ENCODE peak calls at places on chromosomes 13 and 19, in nine cellular contexts. One of them, this sample, is unnamed.

GRCh38 chr13:98048263-98048662 is 94.6 kb upstream of the FARP1 start:
- DNase-seq in transverse colon: no peak
- DNase-seq in stomach: no peak
- DNase-seq in GM12878: no peak
- DNase-seq in K562: no peak
- DNase-seq in HCT116: no peak
- DNase-seq in esophagus muscularis mucosa: no peak
- DNase-seq in GM12891: no peak
- DNase-seq in spleen: no peak
- DNase-seq in this sample: no peak

GRCh38 chr13:80109313-80109712 is 231.6 kb downstream of the SPRY2 start:
- DNase-seq in transverse colon: no peak
- DNase-seq in stomach: no peak
- DNase-seq in GM12878: no peak
- DNase-seq in K562: no peak
- DNase-seq in HCT116: no peak
- DNase-seq in esophagus muscularis mucosa: no peak
- DNase-seq in GM12891: no peak
- DNase-seq in spleen: no peak
- DNase-seq in this sample: no peak

GRCh38 chr19:10454267-10454666 is 33.9 kb downstream of the PDE4A start:
- DNase-seq in transverse colon: no peak
- DNase-seq in stomach: no peak
- DNase-seq in GM12878: no peak
- DNase-seq in K562: peak
- DNase-seq in HCT116: no peak
- DNase-seq in esophagus muscularis mucosa: no peak
- DNase-seq in GM12891: peak
- DNase-seq in spleen: no peak
- DNase-seq in this sample: no peak

GRCh38 chr13:92806215-92806614 is 420.4 kb upstream of the GPC6 start:
- DNase-seq in transverse colon: no peak
- DNase-seq in stomach: no peak
- DNase-seq in GM12878: no peak
- DNase-seq in K562: no peak
- DNase-seq in HCT116: no peak
- DNase-seq in esophagus muscularis mucosa: no peak
- DNase-seq in GM12891: no peak
- DNase-seq in spleen: no peak
- DNase-seq in this sample: no peak

GRCh38 chr13:37375724-37376123 is 222.8 kb downstream of the POSTN start:
- DNase-seq in transverse colon: no peak
- DNase-seq in stomach: no peak
- DNase-seq in GM12878: no peak
- DNase-seq in K562: no peak
- DNase-seq in HCT116: no peak
- DNase-seq in esophagus muscularis mucosa: no peak
- DNase-seq in GM12891: no peak
- DNase-seq in spleen: no peak
- DNase-seq in this sample: no peak

GRCh38 chr19:35109395-35110112 is 6.1 kb upstream of the FXYD3 start:
- DNase-seq in transverse colon: peak
- DNase-seq in stomach: peak
- DNase-seq in GM12878: no peak
- DNase-seq in K562: no peak
- DNase-seq in HCT116: peak
- DNase-seq in esophagus muscularis mucosa: no peak
- DNase-seq in GM12891: no peak
- DNase-seq in spleen: no peak
- DNase-seq in this sample: no peak

GRCh38 chr19:17260842-17261325 is 3.7 kb downstream of the USHBP1 start:
- DNase-seq in transverse colon: peak
- DNase-seq in stomach: peak
- DNase-seq in GM12878: no peak
- DNase-seq in K562: peak
- DNase-seq in HCT116: peak
- DNase-seq in esophagus muscularis mucosa: no peak
- DNase-seq in GM12891: peak
- DNase-seq in spleen: peak
- DNase-seq in this sample: peak

GRCh38 chr13:34863360-34864135 is 78.5 kb upstream of the NBEA start:
- DNase-seq in transverse colon: no peak
- DNase-seq in stomach: no peak
- DNase-seq in GM12878: no peak
- DNase-seq in K562: no peak
- DNase-seq in HCT116: peak
- DNase-seq in esophagus muscularis mucosa: no peak
- DNase-seq in GM12891: no peak
- DNase-seq in spleen: no peak
- DNase-seq in this sample: no peak

GRCh38 chr13:69935043-69935442 is 172.6 kb upstream of the ATXN8OS start:
- DNase-seq in transverse colon: no peak
- DNase-seq in stomach: no peak
- DNase-seq in GM12878: no peak
- DNase-seq in K562: no peak
- DNase-seq in HCT116: peak
- DNase-seq in esophagus muscularis mucosa: no peak
- DNase-seq in GM12891: no peak
- DNase-seq in spleen: no peak
- DNase-seq in this sample: no peak

GRCh38 chr19:51394045-51394836 is 3.9 kb upstream of the C19orf84 start:
- DNase-seq in transverse colon: peak
- DNase-seq in stomach: peak
- DNase-seq in GM12878: peak
- DNase-seq in K562: peak
- DNase-seq in HCT116: peak
- DNase-seq in esophagus muscularis mucosa: peak
- DNase-seq in GM12891: peak
- DNase-seq in spleen: peak
- DNase-seq in this sample: peak

GRCh38 chr19:23817519-23817918 is 58.8 kb upstream of the ZNF681 start:
- DNase-seq in transverse colon: peak
- DNase-seq in stomach: peak
- DNase-seq in GM12878: no peak
- DNase-seq in K562: peak
- DNase-seq in HCT116: peak
- DNase-seq in esophagus muscularis mucosa: no peak
- DNase-seq in GM12891: no peak
- DNase-seq in spleen: no peak
- DNase-seq in this sample: no peak

GRCh38 chr19:45075215-45076028 is 856 bp downstream of the ZNF296 start:
- DNase-seq in transverse colon: peak
- DNase-seq in stomach: peak
- DNase-seq in GM12878: peak
- DNase-seq in K562: peak
- DNase-seq in HCT116: peak
- DNase-seq in esophagus muscularis mucosa: no peak
- DNase-seq in GM12891: peak
- DNase-seq in spleen: peak
- DNase-seq in this sample: peak

GRCh38 chr19:16325161-16325527 is 518 bp downstream of the KLF2 start:
- DNase-seq in transverse colon: peak
- DNase-seq in stomach: no peak
- DNase-seq in GM12878: no peak
- DNase-seq in K562: peak
- DNase-seq in HCT116: no peak
- DNase-seq in esophagus muscularis mucosa: no peak
- DNase-seq in GM12891: no peak
- DNase-seq in spleen: peak
- DNase-seq in this sample: no peak

GRCh38 chr19:52670046-52670445 is 31.9 kb upstream of the ZNF83 start:
- DNase-seq in transverse colon: peak
- DNase-seq in stomach: no peak
- DNase-seq in GM12878: no peak
- DNase-seq in K562: no peak
- DNase-seq in HCT116: peak
- DNase-seq in esophagus muscularis mucosa: no peak
- DNase-seq in GM12891: no peak
- DNase-seq in spleen: no peak
- DNase-seq in this sample: no peak

DNA sequence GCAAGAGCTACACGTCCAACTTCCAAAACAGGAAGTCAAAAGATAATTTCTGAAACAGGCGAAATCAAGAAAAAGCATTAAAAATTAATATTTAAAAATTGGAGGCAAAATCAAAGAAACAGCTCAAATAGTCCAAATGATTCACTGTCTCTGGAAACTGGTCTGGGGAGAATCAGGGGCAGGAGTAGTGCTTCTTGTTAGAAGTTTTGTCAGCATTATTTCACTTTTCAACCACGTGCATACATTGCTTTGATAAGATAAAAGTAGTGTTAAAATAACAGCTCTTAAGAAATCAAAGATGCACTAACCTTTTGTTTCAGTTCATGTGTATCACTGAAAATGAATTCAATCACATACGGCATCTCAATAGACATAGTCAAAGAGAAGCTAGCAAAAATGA is 53.8 kb downstream of the PARP4 start:
- DNase-seq in transverse colon: no peak
- DNase-seq in stomach: no peak
- DNase-seq in GM12878: no peak
- DNase-seq in K562: no peak
- DNase-seq in HCT116: no peak
- DNase-seq in esophagus muscularis mucosa: no peak
- DNase-seq in GM12891: no peak
- DNase-seq in spleen: no peak
- DNase-seq in this sample: no peak
- TF ChIP-seq POLR2A in transverse colon: no peak
- TF ChIP-seq POLR2A in stomach: no peak
- TF ChIP-seq POLR2A in GM12878: no peak
- TF ChIP-seq POLR2A in K562: no peak
- TF ChIP-seq POLR2A in HCT116: no peak
- TF ChIP-seq POLR2A in esophagus muscularis mucosa: no peak
- TF ChIP-seq POLR2A in GM12891: no peak
- TF ChIP-seq POLR2A in spleen: no peak
- TF ChIP-seq POLR2A in this sample: no peak

GRCh38 chr19:3480383-3481091 is at the start of gene SMIM24:
- DNase-seq in transverse colon: peak
- DNase-seq in stomach: peak
- DNase-seq in GM12878: no peak
- DNase-seq in K562: no peak
- DNase-seq in HCT116: no peak
- DNase-seq in esophagus muscularis mucosa: no peak
- DNase-seq in GM12891: no peak
- DNase-seq in spleen: no peak
- DNase-seq in this sample: no peak
- TF ChIP-seq POLR2AphosphoS5 in transverse colon: peak
- TF ChIP-seq POLR2AphosphoS5 in stomach: no peak
- TF ChIP-seq POLR2AphosphoS5 in GM12878: no peak
- TF ChIP-seq POLR2AphosphoS5 in K562: no peak
- TF ChIP-seq POLR2AphosphoS5 in HCT116: no peak
- TF ChIP-seq POLR2AphosphoS5 in esophagus muscularis mucosa: no peak
- TF ChIP-seq POLR2AphosphoS5 in GM12891: no peak
- TF ChIP-seq POLR2AphosphoS5 in spleen: no peak
- TF ChIP-seq POLR2AphosphoS5 in this sample: no peak

GRCh38 chr13:23463631-23464030 is 30.1 kb upstream of the SACS start:
- DNase-seq in transverse colon: no peak
- DNase-seq in stomach: no peak
- DNase-seq in GM12878: no peak
- DNase-seq in K562: no peak
- DNase-seq in HCT116: no peak
- DNase-seq in esophagus muscularis mucosa: no peak
- DNase-seq in GM12891: no peak
- DNase-seq in spleen: no peak
- DNase-seq in this sample: no peak

GRCh38 chr13:23468811-23469210 is 35.3 kb upstream of the SACS start:
- DNase-seq in transverse colon: no peak
- DNase-seq in stomach: no peak
- DNase-seq in GM12878: no peak
- DNase-seq in K562: no peak
- DNase-seq in HCT116: no peak
- DNase-seq in esophagus muscularis mucosa: no peak
- DNase-seq in GM12891: no peak
- DNase-seq in spleen: no peak
- DNase-seq in this sample: no peak

GRCh38 chr13:23467932-23468278 is 34.4 kb upstream of the SACS start:
- DNase-seq in transverse colon: no peak
- DNase-seq in stomach: no peak
- DNase-seq in GM12878: no peak
- DNase-seq in K562: no peak
- DNase-seq in HCT116: no peak
- DNase-seq in esophagus muscularis mucosa: no peak
- DNase-seq in GM12891: no peak
- DNase-seq in spleen: no peak
- DNase-seq in this sample: no peak

GRCh38 chr13:23467048-23467931 is 33.8 kb upstream of the SACS start:
- DNase-seq in transverse colon: no peak
- DNase-seq in stomach: no peak
- DNase-seq in GM12878: no peak
- DNase-seq in K562: no peak
- DNase-seq in HCT116: no peak
- DNase-seq in esophagus muscularis mucosa: peak
- DNase-seq in GM12891: no peak
- DNase-seq in spleen: peak
- DNase-seq in this sample: no peak

GRCh38 chr13:23466144-23467002 is 32.9 kb upstream of the SACS start:
- DNase-seq in transverse colon: peak
- DNase-seq in stomach: peak
- DNase-seq in GM12878: peak
- DNase-seq in K562: peak
- DNase-seq in HCT116: peak
- DNase-seq in esophagus muscularis mucosa: peak
- DNase-seq in GM12891: peak
- DNase-seq in spleen: peak
- DNase-seq in this sample: peak
- TF ChIP-seq POLR2A in transverse colon: no peak
- TF ChIP-seq POLR2A in stomach: no peak
- TF ChIP-seq POLR2A in GM12878: peak
- TF ChIP-seq POLR2A in K562: no peak
- TF ChIP-seq POLR2A in HCT116: no peak
- TF ChIP-seq POLR2A in esophagus muscularis mucosa: no peak
- TF ChIP-seq POLR2A in GM12891: peak
- TF ChIP-seq POLR2A in spleen: no peak
- TF ChIP-seq POLR2A in this sample: peak

GRCh38 chr19:40423227-40423566 is 2.6 kb downstream of the SERTAD1 start:
- DNase-seq in transverse colon: no peak
- DNase-seq in stomach: no peak
- DNase-seq in GM12878: no peak
- DNase-seq in K562: no peak
- DNase-seq in HCT116: no peak
- DNase-seq in esophagus muscularis mucosa: no peak
- DNase-seq in GM12891: no peak
- DNase-seq in spleen: no peak
- DNase-seq in this sample: no peak

GRCh38 chr19:40423938-40424337 is 1.9 kb downstream of the SERTAD1 start:
- DNase-seq in transverse colon: no peak
- DNase-seq in stomach: no peak
- DNase-seq in GM12878: no peak
- DNase-seq in K562: no peak
- DNase-seq in HCT116: no peak
- DNase-seq in esophagus muscularis mucosa: no peak
- DNase-seq in GM12891: no peak
- DNase-seq in spleen: no peak
- DNase-seq in this sample: no peak

GRCh38 chr19:40422428-40423226 is 3.2 kb downstream of the SERTAD1 start:
- DNase-seq in transverse colon: no peak
- DNase-seq in stomach: no peak
- DNase-seq in GM12878: no peak
- DNase-seq in K562: no peak
- DNase-seq in HCT116: no peak
- DNase-seq in esophagus muscularis mucosa: no peak
- DNase-seq in GM12891: no peak
- DNase-seq in spleen: peak
- DNase-seq in this sample: no peak

GRCh38 chr19:40425450-40426287 is at the start of gene SERTAD1:
- DNase-seq in transverse colon: peak
- DNase-seq in stomach: peak
- DNase-seq in GM12878: peak
- DNase-seq in K562: peak
- DNase-seq in HCT116: peak
- DNase-seq in esophagus muscularis mucosa: peak
- DNase-seq in GM12891: peak
- DNase-seq in spleen: peak
- DNase-seq in this sample: peak

GRCh38 chr19:40424637-40425449 is 949 bp downstream of the SERTAD1 start:
- DNase-seq in transverse colon: no peak
- DNase-seq in stomach: no peak
- DNase-seq in GM12878: no peak
- DNase-seq in K562: peak
- DNase-seq in HCT116: no peak
- DNase-seq in esophagus muscularis mucosa: no peak
- DNase-seq in GM12891: no peak
- DNase-seq in spleen: peak
- DNase-seq in this sample: no peak
- TF ChIP-seq POLR2AphosphoS5 in transverse colon: no peak
- TF ChIP-seq POLR2AphosphoS5 in stomach: no peak
- TF ChIP-seq POLR2AphosphoS5 in GM12878: peak
- TF ChIP-seq POLR2AphosphoS5 in K562: peak
- TF ChIP-seq POLR2AphosphoS5 in HCT116: no peak
- TF ChIP-seq POLR2AphosphoS5 in esophagus muscularis mucosa: no peak
- TF ChIP-seq POLR2AphosphoS5 in GM12891: no peak
- TF ChIP-seq POLR2AphosphoS5 in spleen: no peak
- TF ChIP-seq POLR2AphosphoS5 in this sample: no peak

This sample was measured in GM12892.